ENCODE peak calls at places on chromosomes 7 and 10, in eight cellular contexts. Y, X, V, N, Z, I, A and Q are unnamed samples.

GRCh38 chr10:35422236-35422635 is 85.9 kb downstream of the CCNY start:
- DNase-seq in N (no peak), Y (no peak), Z (no peak), I (no peak), X (no peak), V (no peak), A (no peak), Q (no peak)

GRCh38 chr10:103542764-103543616 is 49.5 kb downstream of the NEURL1 start:
- DNase-seq in I (peak), Y (peak), A (peak), N (peak), V (no peak), X (no peak), Z (peak), Q (peak)

GRCh38 chr10:48460148-48460545 is 144.7 kb downstream of the ARHGAP22 start:
- DNase-seq in X (no peak), Y (no peak), N (no peak), I (no peak), A (no peak), Z (no peak), V (no peak), Q (no peak)

GRCh38 chr7:71482284-71482683 is 350.3 kb downstream of the GALNT17 start:
- DNase-seq in Z (no peak), N (no peak), Y (no peak), A (no peak), I (no peak), X (no peak), V (no peak), Q (peak)

GRCh38 chr10:76453328-76453727 is 1021.9 kb downstream of the LRMDA start:
- DNase-seq in Y (no peak), N (no peak), X (no peak), A (no peak), I (no peak), Z (no peak), V (no peak), Q (no peak)

GRCh38 chr7:27180431-27181175 is 4.4 kb downstream of the HOXA11 start:
- DNase-seq in X (no peak), Z (no peak), Y (no peak), V (no peak), I (no peak), N (no peak), A (no peak), Q (no peak)

GRCh38 chr10:46524471-46525176 is 31.8 kb downstream of the GPRIN2 start:
- DNase-seq in Z (no peak), N (peak), X (no peak), I (no peak), V (peak), A (no peak), Y (peak), Q (no peak)

GRCh38 chr7:20858913-20859312 is 72.2 kb upstream of the SP8 start:
- DNase-seq in V (no peak), X (no peak), I (no peak), N (no peak), A (no peak), Z (no peak), Y (no peak), Q (no peak)

GRCh38 chr10:99532687-99533495 is at the start of gene NKX2-3:
- DNase-seq in I (no peak), V (peak), X (no peak), Y (peak), N (peak), Z (peak), A (no peak), Q (peak)

GRCh38 chr7:107045195-107045960 is 873 bp downstream of the PRKAR2B start:
- DNase-seq in A (no peak), X (no peak), Z (no peak), Y (peak), I (no peak), N (peak), V (no peak), Q (no peak)

GRCh38 chr7:19916011-19916410 is 142.6 kb upstream of the TMEM196 start:
- DNase-seq in X (no peak), V (no peak), Y (peak), Z (no peak), N (no peak), I (no peak), A (no peak), Q (no peak)

GRCh38 chr7:33091111-33091531 is 18.1 kb downstream of the RP9 start:
- DNase-seq in A (no peak), N (no peak), Z (no peak), Y (peak), I (no peak), X (no peak), V (no peak), Q (no peak)

GRCh38 chr7:96299496-96299895 is 22.4 kb downstream of the SLC25A13 start:
- DNase-seq in I (no peak), N (no peak), Z (no peak), A (no peak), Y (no peak), V (no peak), X (no peak), Q (no peak)

GRCh38 chr10:15313844-15314243 is 57.2 kb downstream of the FAM171A1 start:
- DNase-seq in Z (no peak), Y (peak), V (no peak), A (peak), X (no peak), N (peak), I (no peak), Q (no peak)

GRCh38 chr7:129989466-129989865 is 36.7 kb upstream of the UBE2H start:
- DNase-seq in Y (no peak), Z (peak), X (no peak), V (no peak), N (no peak), A (no peak), I (no peak), Q (no peak)